ENCODE peak calls at places on chromosomes 2 and 18, in four cellular contexts. S, M, G and N are unnamed samples.

GRCh38 chr2:209666296-209666695 is 105.3 kb upstream of the UNC80 start:
- DNase-seq in S (no peak), M (no peak), G (no peak), N (no peak)

GRCh38 chr2:85792783-85793441 is 39.1 kb downstream of the ATOH8 start:
- DNase-seq in S (no peak), M (no peak), G (no peak), N (no peak)

GRCh38 chr2:65818873-65819451 is 386.6 kb upstream of the SPRED2 start:
- DNase-seq in S (no peak), M (no peak), G (no peak), N (no peak)

GRCh38 chr2:19866741-19867140 is 35.0 kb downstream of the TTC32 start:
- DNase-seq in S (no peak), M (no peak), G (no peak), N (no peak)

GRCh38 chr18:3177902-3178687 is 41.7 kb downstream of the MYOM1 start:
- DNase-seq in S (no peak), M (no peak), G (no peak), N (no peak)

GRCh38 chr2:26196683-26197418 is 24.0 kb downstream of the GAREM2 start:
- DNase-seq in S (no peak), M (no peak), G (no peak), N (no peak)

GRCh38 chr2:10877691-10878111 is 34.0 kb upstream of the KCNF1 start:
- DNase-seq in S (no peak), M (no peak), G (no peak), N (peak)

GRCh38 chr2:240280621-240281020 is 140.2 kb upstream of the OTOS start:
- DNase-seq in S (no peak), M (no peak), G (no peak), N (no peak)

GRCh38 chr2:226791487-226792081 is 8.0 kb downstream of the IRS1 start:
- DNase-seq in S (peak), M (peak), G (peak), N (peak)

GRCh38 chr2:66447676-66448075 is 12.8 kb downstream of the MEIS1 start:
- DNase-seq in S (no peak), M (no peak), G (no peak), N (no peak)

GRCh38 chr2:100513650-100514049 is 43.4 kb downstream of the NMS start:
- DNase-seq in S (no peak), M (no peak), G (no peak), N (no peak)

GRCh38 chr18:58753976-58754375 is 82.7 kb downstream of the MALT1 start:
- DNase-seq in S (no peak), M (no peak), G (no peak), N (no peak)

GRCh38 chr2:238493880-238494572 is 67.3 kb downstream of the ASB1 start:
- DNase-seq in S (no peak), M (peak), G (no peak), N (no peak)

GRCh38 chr2:121196132-121196848 is 88.7 kb downstream of the TFCP2L1 start:
- DNase-seq in S (no peak), M (no peak), G (no peak), N (no peak)

GRCh38 chr2:2565671-2566070 is 234.6 kb upstream of the MYT1L start:
- DNase-seq in S (no peak), M (no peak), G (no peak), N (no peak)

GRCh38 chr2:236574424-236575145 is 5.0 kb downstream of the ACKR3 start:
- DNase-seq in S (no peak), M (no peak), G (no peak), N (no peak)

GRCh38 chr2:73295751-73296400 is 2.5 kb upstream of the EGR4 start:
- DNase-seq in S (no peak), M (no peak), G (no peak), N (no peak)

GRCh38 chr2:99573624-99574251 is 83.9 kb upstream of the REV1 start:
- DNase-seq in S (no peak), M (no peak), G (no peak), N (no peak)

GRCh38 chr2:191703079-191703725 is 25.3 kb downstream of the NABP1 start:
- DNase-seq in S (no peak), M (no peak), G (no peak), N (no peak)

GRCh38 chr2:222470802-222471468 is 46.6 kb downstream of the SGPP2 start:
- DNase-seq in S (no peak), M (no peak), G (no peak), N (no peak)

GRCh38 chr18:13077473-13077872 is 86.3 kb downstream of the CEP192 start:
- DNase-seq in S (no peak), M (no peak), G (no peak), N (no peak)

GRCh38 chr18:61337527-61337926 is 4.3 kb downstream of the CDH20 start:
- DNase-seq in S (no peak), M (no peak), G (no peak), N (no peak)